ENCODE peak calls at places on chromosomes 13 and 19, in six cellular contexts. A is IMR-90, U is thyroid gland, D is GM12878, W is tibial artery, M is fibroblast of lung. O is an unnamed sample.

GRCh38 chr13:101579291-101579802 is 126.9 kb downstream of the ITGBL1 start:
- DNase-seq in A (peak; percentile 60), U (no peak), D (no peak), W (no peak), M (peak; percentile 65), O (no peak)

GRCh38 chr13:84843368-84843767 is 955.9 kb downstream of the SLITRK6 start:
- DNase-seq in A (no peak), U (no peak), D (no peak), W (no peak), M (no peak), O (no peak)

GRCh38 chr19:17266975-17267788 is at the start of gene BABAM1:
- DNase-seq in A (peak; percentile 100), U (peak; percentile 97), D (peak; percentile 100), W (peak; percentile 97), M (peak; percentile 100), O (peak; percentile 94)

GRCh38 chr19:5261151-5261890 is 79.3 kb downstream of the PTPRS start:
- DNase-seq in A (no peak), U (no peak), D (no peak), W (no peak), M (no peak), O (no peak)

GRCh38 chr19:28351761-28352160 is 861.2 kb downstream of the UQCRFS1 start:
- DNase-seq in A (no peak), U (no peak), D (no peak), W (no peak), M (no peak), O (no peak)

GRCh38 chr19:4177146-4177545 is 5.2 kb downstream of the SIRT6 start:
- DNase-seq in A (no peak), U (no peak), D (no peak), W (no peak), M (no peak), O (no peak)

GRCh38 chr19:21604351-21604926 is 99.0 kb downstream of the ZNF429 start:
- DNase-seq in A (peak; percentile 21), U (peak; percentile 10), D (no peak), W (no peak), M (peak; percentile 66), O (no peak)

GRCh38 chr13:45518525-45519235 is 53.9 kb downstream of the COG3 start:
- DNase-seq in A (peak; percentile 90), U (no peak), D (no peak), W (no peak), M (peak; percentile 15), O (no peak)

GRCh38 chr13:40539954-40540706 is 126.3 kb downstream of the FOXO1 start:
- DNase-seq in A (peak; percentile 52), U (no peak), D (no peak), W (no peak), M (peak; percentile 82), O (no peak)

GRCh38 chr13:79904581-79904980 is 423.6 kb downstream of the NDFIP2 start:
- DNase-seq in A (peak; percentile 8), U (no peak), D (no peak), W (no peak), M (no peak), O (no peak)

GRCh38 chr13:102033719-102034446 is 368.0 kb downstream of the FGF14 start:
- DNase-seq in A (no peak), U (no peak), D (no peak), W (no peak), M (no peak), O (no peak)

GRCh38 chr19:48329167-48329891 is 4.0 kb downstream of the EMP3 start:
- DNase-seq in A (peak; percentile 59), U (no peak), D (peak; percentile 42), W (no peak), M (peak; percentile 47), O (peak; percentile 43)

GRCh38 chr13:111559612-111560423 is 239.4 kb downstream of the TEX29 start:
- DNase-seq in A (no peak), U (no peak), D (no peak), W (no peak), M (no peak), O (no peak)

GRCh38 chr19:40691421-40692211 is 1.2 kb upstream of the NUMBL start:
- DNase-seq in A (no peak), U (peak; percentile 27), D (no peak), W (no peak), M (peak; percentile 5), O (no peak)

GRCh38 chr19:2033115-2033824 is 17.8 kb upstream of the BTBD2 start:
- DNase-seq in A (no peak), U (no peak), D (no peak), W (no peak), M (no peak), O (no peak)

GRCh38 chr19:44939668-44940067 is 2.4 kb upstream of the APOC4 start:
- DNase-seq in A (no peak), U (no peak), D (no peak), W (no peak), M (no peak), O (no peak)

GRCh38 chr19:58129284-58129683 is 21.3 kb downstream of the ZNF329 start:
- DNase-seq in A (no peak), U (no peak), D (no peak), W (no peak), M (no peak), O (no peak)

GRCh38 chr19:10655457-10656312 is 1.5 kb downstream of the ILF3 start:
- DNase-seq in A (peak; percentile 44), U (no peak), D (no peak), W (no peak), M (no peak), O (no peak)

DNA sequence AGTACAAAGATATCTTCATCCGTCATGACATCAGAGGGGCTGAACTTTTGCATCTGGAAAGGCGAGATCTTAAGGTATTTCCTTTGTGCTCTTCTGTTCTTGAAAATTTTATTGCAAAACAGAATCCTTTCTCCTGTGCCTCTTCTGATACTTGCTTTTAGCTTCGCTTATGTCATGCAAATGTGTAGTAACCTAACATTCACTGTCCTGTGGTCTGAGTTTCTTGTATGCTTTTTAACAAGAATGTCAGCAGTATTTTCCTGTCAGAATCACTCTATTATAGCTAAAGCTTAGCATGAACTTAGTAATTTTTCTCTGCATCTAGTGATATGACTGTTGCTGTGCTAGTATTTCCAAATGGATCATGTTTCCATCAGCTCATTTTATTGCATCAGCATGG is 50.6 kb upstream of the AKAP11 start:
- DNase-seq in A (no peak), U (no peak), D (no peak), W (no peak), M (peak; percentile 36), O (no peak)
- H3K4me3 ChIP-seq in A (no peak overlapping the region), U (no peak overlapping the region), D (no peak overlapping the region), W (no peak overlapping the region), M (no peak overlapping the region), O (no peak overlapping the region)

GRCh38 chr13:20706661-20707060 is 3.2 kb downstream of the IL17D start:
- DNase-seq in A (no peak), U (no peak), D (no peak), W (no peak), M (no peak), O (no peak)
- TF ChIP-seq CTCF in A (no peak), U (no peak), D (no peak), W (no peak), M (no peak), O (no peak)

DNA sequence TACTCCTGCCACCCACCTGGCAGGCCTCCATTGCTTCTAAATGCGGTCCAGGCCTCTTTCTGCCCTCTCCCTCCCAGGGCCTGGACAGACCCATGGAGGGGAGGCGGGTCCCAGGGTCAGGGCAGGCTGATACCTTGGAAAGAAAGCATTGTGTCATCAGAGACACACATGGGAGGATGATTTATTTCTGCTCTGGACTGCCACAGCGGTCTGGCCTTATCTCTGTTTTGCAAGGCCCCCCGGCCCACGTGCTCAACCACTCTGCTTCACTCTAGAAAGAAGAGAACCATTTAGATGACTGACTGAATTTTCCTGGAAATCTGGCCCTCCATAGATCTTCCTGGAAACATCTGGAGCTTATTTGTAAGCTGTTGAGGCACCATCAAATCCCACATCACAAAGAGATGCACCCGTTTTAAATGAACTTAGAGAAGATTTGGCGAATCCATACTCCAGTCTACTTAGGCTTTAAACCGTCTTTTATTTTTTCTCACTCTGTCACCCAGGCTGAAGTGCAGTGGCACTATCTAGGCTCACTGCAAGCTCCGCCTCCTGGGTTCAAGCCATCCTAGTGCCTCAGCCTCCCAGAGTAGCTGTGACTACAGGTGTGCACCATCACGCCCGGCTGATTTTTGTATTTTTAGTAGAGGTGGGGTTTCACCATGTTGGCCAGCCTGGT is 48.3 kb upstream of the URI1 start:
- DNase-seq in A (no peak), U (no peak), D (no peak), W (peak; percentile 5), M (no peak), O (no peak)
- H3K27me3 ChIP-seq in A (no peaks in the 10 kb centered on the region), U (no peaks in the 10 kb centered on the region), D (no peaks in the 10 kb centered on the region), W (no peaks in the 10 kb centered on the region), M (no peaks in the 10 kb centered on the region), O (no peaks in the 10 kb centered on the region)

GRCh38 chr19:49543032-49543431 is 15.2 kb downstream of the RCN3 start:
- DNase-seq in A (no peak), U (no peak), D (no peak), W (no peak), M (no peak), O (no peak)

GRCh38 chr19:49549045-49549444 is 21.2 kb downstream of the RCN3 start:
- DNase-seq in A (no peak), U (no peak), D (no peak), W (no peak), M (no peak), O (no peak)

GRCh38 chr19:49544154-49544553 is 16.4 kb downstream of the RCN3 start:
- DNase-seq in A (no peak), U (no peak), D (no peak), W (no peak), M (no peak), O (no peak)

GRCh38 chr19:49551531-49551930 is 23.7 kb downstream of the RCN3 start:
- DNase-seq in A (no peak), U (no peak), D (no peak), W (no peak), M (no peak), O (no peak)

GRCh38 chr19:49546825-49547565 is 19.2 kb downstream of the RCN3 start:
- DNase-seq in A (peak; percentile 89), U (peak; percentile 65), D (peak; percentile 42), W (peak; percentile 76), M (peak; percentile 91), O (no peak)
- H3K4me3 ChIP-seq in A (no peak overlapping the region), U (no peak overlapping the region), D (no peak overlapping the region), W (no peak overlapping the region), M (no peak overlapping the region), O (no peak overlapping the region)

DNA sequence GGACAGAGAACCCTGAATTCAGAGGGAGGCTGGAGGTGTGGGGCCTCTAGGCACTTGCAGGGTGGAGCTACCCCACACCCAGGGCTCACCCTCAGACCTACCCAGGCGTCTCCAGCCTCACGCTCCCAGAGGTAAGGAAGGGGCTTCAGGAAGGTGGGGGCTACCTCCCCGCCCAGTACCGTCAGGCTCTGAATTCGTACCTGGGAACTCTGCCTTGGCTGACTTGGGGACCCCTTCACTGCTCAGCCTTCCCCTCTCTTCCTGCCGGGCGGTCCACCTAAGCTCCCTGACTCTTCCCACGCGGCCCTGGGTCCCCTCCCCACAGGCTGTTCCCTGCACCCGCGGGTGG is 28.5 kb upstream of the PARP4 start:
- DNase-seq in A (no peak), U (no peak), D (no peak), W (no peak), M (no peak), O (no peak)
- TF ChIP-seq CTCF in A (no peak), U (no peak), D (no peak), W (no peak), M (no peak), O (no peak)